ENCODE peak calls at places on chromosomes 5 and 9, in four cellular contexts. U is aorta, S is SJSA1, V is PC-3. H is an unnamed sample.

GRCh38 chr9:128275198-128276007 is at the start of gene GOLGA2:
- DNase-seq in S (peak), U (peak), V (no peak), H (no peak)

GRCh38 chr5:60287174-60287771 is 393.7 kb upstream of the PDE4D start:
- DNase-seq in U (peak), S (peak), V (peak), H (peak)

GRCh38 chr9:110742741-110743371 is 74.3 kb downstream of the MUSK start:
- DNase-seq in V (no peak), U (no peak), S (peak), H (no peak)

GRCh38 chr5:167294861-167295685 is 996.4 kb upstream of the WWC1 start:
- DNase-seq in V (peak), S (peak), U (no peak), H (peak)

GRCh38 chr9:36818965-36819870 is 214.8 kb downstream of the PAX5 start:
- DNase-seq in S (no peak), V (no peak), U (no peak), H (no peak)

GRCh38 chr9:70573308-70573707 is 158.9 kb upstream of the KLF9 start:
- DNase-seq in V (no peak), U (no peak), S (no peak), H (no peak)

GRCh38 chr9:38144421-38144820 is 75.4 kb upstream of the SHB start:
- DNase-seq in V (peak), S (peak), U (no peak), H (no peak)

GRCh38 chr9:32426278-32426939 is 42.0 kb downstream of the ACO1 start:
- DNase-seq in V (peak), U (no peak), S (peak), H (no peak)

GRCh38 chr5:6545770-6546690 is 86.8 kb downstream of the NSUN2 start:
- DNase-seq in U (no peak), V (no peak), S (no peak), H (no peak)

GRCh38 chr5:102901821-102902448 is 146.8 kb downstream of the PAM start:
- DNase-seq in U (no peak), S (no peak), V (peak), H (no peak)

GRCh38 chr9:138100711-138101349 is 223.2 kb downstream of the CACNA1B start:
- DNase-seq in V (no peak), S (no peak), U (no peak), H (no peak)

GRCh38 chr5:151923865-151924264 is 786 bp downstream of the GLRA1 start:
- DNase-seq in S (peak), V (peak), U (no peak), H (peak)

GRCh38 chr9:82457959-82458358 is 469.4 kb downstream of the SPATA31D1 start:
- DNase-seq in V (no peak), S (no peak), U (no peak), H (no peak)

GRCh38 chr9:111483419-111483861 is 743 bp downstream of the ECPAS start:
- DNase-seq in V (peak), U (no peak), S (peak), H (no peak)

GRCh38 chr9:16202913-16203734 is 650.3 kb downstream of the CCDC171 start:
- DNase-seq in V (peak), S (peak), U (no peak), H (peak)

GRCh38 chr9:109027176-109027575 is 13.9 kb upstream of the CTNNAL1 start:
- DNase-seq in V (no peak), S (no peak), U (peak), H (no peak)

GRCh38 chr5:83265318-83265717 is 188.0 kb downstream of the XRCC4 start:
- DNase-seq in U (no peak), V (peak), S (peak), H (no peak)

GRCh38 chr9:128203024-128203841 is at the start of gene DNM1:
- DNase-seq in S (peak), V (peak), U (peak), H (peak)

GRCh38 chr5:172954751-172955159 is 4.5 kb upstream of the RPL26L1 start:
- DNase-seq in U (no peak), V (no peak), S (peak), H (no peak)

GRCh38 chr5:120304653-120305052 is 159.4 kb upstream of the PRR16 start:
- DNase-seq in U (no peak), S (peak), V (peak), H (no peak)

GRCh38 chr9:90022474-90022873 is 417.7 kb downstream of the GADD45G start:
- DNase-seq in U (no peak), S (no peak), V (no peak), H (peak)

GRCh38 chr9:38705917-38706316 is 14.0 kb downstream of the FAM240B start:
- DNase-seq in S (no peak), V (no peak), U (no peak), H (no peak)

GRCh38 chr9:2023042-2023441 is 7.9 kb downstream of the SMARCA2 start:
- DNase-seq in V (no peak), U (no peak), S (no peak), H (no peak)

GRCh38 chr9:92059669-92060068 is 55.5 kb downstream of the SPTLC1 start:
- DNase-seq in S (no peak), U (no peak), V (no peak), H (no peak)

GRCh38 chr9:72524820-72525539 is 3.6 kb downstream of the TMC1 start:
- DNase-seq in S (peak), V (peak), U (no peak), H (peak)

GRCh38 chr5:147073098-147073497 is 161.7 kb upstream of the STK32A start:
- DNase-seq in U (no peak), V (no peak), S (no peak), H (no peak)

GRCh38 chr9:76887951-76888350 is 18.0 kb downstream of the PRUNE2 start:
- DNase-seq in S (no peak), U (no peak), V (no peak), H (no peak)

GRCh38 chr5:175195698-175196656 is 248.0 kb downstream of the DRD1 start:
- DNase-seq in S (peak), U (no peak), V (peak), H (no peak)

GRCh38 chr5:91269198-91269597 is 113.9 kb downstream of the ARRDC3 start:
- DNase-seq in S (no peak), V (no peak), U (no peak), H (no peak)

GRCh38 chr5:117326997-117327396 is 752.4 kb upstream of the SEMA6A start:
- DNase-seq in V (no peak), S (no peak), U (no peak), H (no peak)

GRCh38 chr9:101848485-101848919 is 110.1 kb upstream of the GRIN3A start:
- DNase-seq in U (no peak), V (no peak), S (no peak), H (no peak)

GRCh38 chr9:91758491-91758981 is 191.5 kb downstream of the ROR2 start:
- DNase-seq in S (peak), V (peak), U (no peak), H (peak)

GRCh38 chr5:135891804-135892203 is 3.8 kb downstream of the IL9 start:
- DNase-seq in V (no peak), S (no peak), U (no peak), H (no peak)

DNA sequence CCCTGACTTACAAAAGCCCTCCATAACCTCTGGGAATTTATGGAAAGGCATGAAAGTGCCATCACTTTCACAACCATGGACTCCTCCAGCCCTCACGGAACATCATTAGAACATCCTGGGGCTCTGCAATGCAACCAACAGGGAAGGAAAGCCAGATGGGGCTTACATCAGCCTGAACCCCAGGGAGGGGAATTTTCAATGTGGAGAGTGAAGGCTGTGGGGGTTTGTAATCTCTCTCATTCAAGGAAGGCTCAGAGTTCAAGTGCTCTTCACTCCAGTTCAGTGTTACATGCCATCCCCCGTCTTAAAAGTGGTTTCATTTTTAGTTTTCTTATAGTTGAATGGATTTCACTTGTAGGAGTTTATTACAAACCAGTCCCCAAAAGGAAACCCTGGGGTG is 5.7 kb downstream of the SPRY4 start:
- DNase-seq in S (no peak), U (no peak), V (no peak), H (no peak)
- H3K27ac ChIP-seq in S (peak), U (no peak), V (no peak), H (no peak)

DNA sequence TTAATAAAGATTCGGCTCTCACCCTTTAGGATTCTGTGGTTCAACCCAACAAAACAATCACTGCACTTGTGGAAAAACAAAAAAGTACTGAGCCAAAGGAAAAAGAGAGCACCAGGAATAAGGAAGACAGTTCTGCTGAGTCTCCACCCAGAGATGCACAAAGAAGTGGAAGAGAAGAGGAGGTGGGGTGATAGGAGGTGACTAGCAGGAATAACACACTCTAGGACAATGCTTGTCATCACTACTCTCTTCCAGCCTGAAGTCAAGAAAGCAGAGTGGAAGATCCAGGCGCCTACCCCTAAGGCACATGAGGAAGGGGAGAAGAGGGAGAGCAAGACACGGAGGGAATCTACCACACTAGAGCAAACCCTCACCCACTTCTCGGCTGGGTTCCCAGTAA is 1.8 kb downstream of the SLIT3 start:
- DNase-seq in S (no peak), V (no peak), U (no peak), H (no peak)
- H3K27ac ChIP-seq in S (no peak), V (no peak), U (no peak), H (no peak)

GRCh38 chr5:142245776-142246175 is 79.0 kb downstream of the SPRY4 start:
- DNase-seq in V (no peak), S (no peak), U (no peak), H (no peak)
- H3K27ac ChIP-seq in V (no peak), S (peak), U (peak), H (peak)

GRCh38 chr5:41542183-41542582 is 31.8 kb upstream of the PLCXD3 start:
- DNase-seq in V (no peak), S (no peak), U (no peak), H (no peak)
- H3K27ac ChIP-seq in V (no peak), S (no peak), U (no peak), H (no peak)

GRCh38 chr5:79547982-79548381 is 34.0 kb upstream of the HOMER1 start:
- DNase-seq in V (peak), U (no peak), S (no peak), H (peak)
- H3K27ac ChIP-seq in V (peak), U (no peak), S (no peak), H (no peak)

H was measured in trophoblast cell.